ENCODE peak calls at places on chromosomes 6 and 20, in nine cellular contexts. C is transverse colon, Z is OCI-LY7, G is SK-N-MC, M is ovary, Q is prostate gland, L is uterus, W is Peyer's patch, T is cardiac muscle cell. D is an unnamed sample.

GRCh38 chr6:72826744-72827438 is 205.0 kb downstream of the KCNQ5 start:
- DNase-seq in L (no peak), M (no peak), G (no peak), Z (no peak), T (no peak), C (no peak), Q (no peak), W (no peak), D (no peak)

GRCh38 chr6:69825904-69826303 is 29.1 kb upstream of the LMBRD1 start:
- DNase-seq in Q (no peak), T (no peak), C (no peak), L (no peak), G (no peak), Z (no peak), W (no peak), M (no peak), D (no peak)

GRCh38 chr6:132209351-132209750 is 191.9 kb downstream of the MOXD1 start:
- DNase-seq in L (no peak), G (no peak), M (no peak), W (no peak), T (no peak), C (no peak), Z (no peak), Q (no peak), D (no peak)

GRCh38 chr6:156719720-156720563 is 57.2 kb upstream of the ARID1B start:
- DNase-seq in M (peak), Q (peak), Z (peak), T (peak), G (no peak), C (peak), L (peak), W (peak), D (peak)

GRCh38 chr6:95518630-95519227 is 58.6 kb upstream of the MANEA start:
- DNase-seq in Z (no peak), Q (no peak), L (no peak), W (no peak), M (no peak), G (no peak), C (no peak), T (no peak), D (no peak)

GRCh38 chr6:156925718-156926607 is 148.8 kb downstream of the ARID1B start:
- DNase-seq in Q (no peak), M (no peak), L (no peak), G (no peak), T (no peak), C (no peak), Z (no peak), W (no peak), D (peak)

GRCh38 chr6:44725070-44725469 is 337.6 kb downstream of the CDC5L start:
- DNase-seq in G (no peak), L (no peak), T (no peak), C (no peak), Q (no peak), M (no peak), W (no peak), Z (no peak), D (no peak)

GRCh38 chr6:81793811-81794210 is 41.3 kb upstream of the TENT5A start:
- DNase-seq in T (no peak), C (no peak), G (no peak), L (no peak), M (no peak), Q (no peak), Z (no peak), W (no peak), D (no peak)

GRCh38 chr6:36676142-36677058 is 2.1 kb upstream of the CDKN1A start:
- DNase-seq in Z (no peak), L (no peak), T (no peak), W (no peak), C (no peak), M (no peak), Q (peak), G (no peak), D (no peak)

GRCh38 chr6:7262037-7262461 is 51.0 kb downstream of the SSR1 start:
- DNase-seq in L (no peak), Q (no peak), G (no peak), T (no peak), M (no peak), W (no peak), Z (no peak), C (peak), D (peak)

GRCh38 chr6:109382576-109383437 is 540 bp upstream of the CD164 start:
- DNase-seq in C (peak), L (peak), W (peak), Z (peak), Q (peak), M (peak), G (peak), T (peak), D (peak)

GRCh38 chr6:136208783-136209182 is 41.3 kb downstream of the MTFR2 start:
- DNase-seq in G (no peak), M (no peak), W (no peak), T (no peak), Z (no peak), Q (no peak), C (no peak), L (no peak), D (no peak)

GRCh38 chr6:128803911-128804310 is 79.0 kb upstream of the LAMA2 start:
- DNase-seq in Q (no peak), W (no peak), M (no peak), Z (no peak), G (no peak), T (no peak), C (no peak), L (no peak), D (no peak)

GRCh38 chr20:17730069-17730468 is 30.3 kb downstream of the BANF2 start:
- DNase-seq in T (no peak), Q (no peak), M (no peak), L (no peak), Z (no peak), C (no peak), G (no peak), W (no peak), D (no peak)

GRCh38 chr6:131657630-131658111 is 20.6 kb downstream of the ENPP3 start:
- DNase-seq in Q (no peak), W (no peak), Z (no peak), M (no peak), L (no peak), T (no peak), C (no peak), G (no peak), D (no peak)

GRCh38 chr20:13809855-13810254 is 25.0 kb downstream of the NDUFAF5 start:
- DNase-seq in Q (no peak), G (no peak), Z (no peak), M (no peak), T (no peak), W (no peak), C (no peak), L (no peak), D (no peak)

GRCh38 chr20:22848364-22848763 is 186.7 kb upstream of the SSTR4 start:
- DNase-seq in T (no peak), G (no peak), C (no peak), Z (no peak), W (no peak), M (no peak), L (no peak), Q (no peak), D (no peak)

GRCh38 chr20:61922936-61923335 is 142.7 kb downstream of the TAF4 start:
- DNase-seq in Z (no peak), M (no peak), G (no peak), C (no peak), W (no peak), Q (no peak), T (no peak), L (no peak), D (no peak)

GRCh38 chr6:139546117-139546495 is 171.7 kb upstream of the CITED2 start:
- DNase-seq in Z (no peak), C (no peak), M (no peak), T (no peak), G (no peak), W (no peak), Q (no peak), L (no peak), D (no peak)

GRCh38 chr20:61517419-61517818 is 265.4 kb downstream of the CDH4 start:
- DNase-seq in C (no peak), Z (no peak), W (no peak), M (no peak), L (no peak), T (no peak), G (no peak), Q (no peak), D (no peak)

GRCh38 chr20:21189761-21190523 is 64.1 kb downstream of the KIZ start:
- DNase-seq in L (no peak), M (no peak), Q (no peak), T (no peak), Z (no peak), G (no peak), C (no peak), W (no peak), D (no peak)

GRCh38 chr20:24636626-24637025 is 167.2 kb downstream of the SYNDIG1 start:
- DNase-seq in W (no peak), M (no peak), T (no peak), L (no peak), Z (no peak), C (no peak), G (no peak), Q (no peak), D (no peak)

GRCh38 chr20:51534764-51535386 is 7.6 kb downstream of the NFATC2 start:
- DNase-seq in T (no peak), Z (no peak), W (no peak), C (no peak), Q (no peak), L (no peak), M (no peak), G (no peak), D (no peak)

GRCh38 chr20:20360464-20360863 is 7.4 kb upstream of the INSM1 start:
- DNase-seq in Q (peak), Z (peak), C (peak), L (no peak), G (peak), T (peak), W (no peak), M (no peak), D (peak)

GRCh38 chr6:475341-475740 is 83.8 kb downstream of the IRF4 start:
- DNase-seq in M (no peak), C (no peak), Q (no peak), Z (no peak), G (no peak), L (no peak), T (no peak), W (no peak), D (no peak)

GRCh38 chr20:17895641-17896246 is 72.8 kb downstream of the SNX5 start:
- DNase-seq in T (no peak), C (peak), L (peak), Z (no peak), Q (no peak), M (peak), G (no peak), W (peak), D (no peak)

GRCh38 chr6:84065718-84066290 is 32.2 kb downstream of the MRAP2 start:
- DNase-seq in Z (no peak), G (no peak), M (no peak), W (no peak), L (no peak), Q (peak), T (no peak), C (no peak), D (no peak)

GRCh38 chr20:34951252-34951651 is 4.4 kb downstream of the GSS start:
- DNase-seq in T (no peak), G (no peak), Z (peak), C (no peak), M (no peak), W (no peak), L (no peak), Q (no peak), D (peak)

GRCh38 chr20:3000852-3001523 is 42.4 kb upstream of the GNRH2 start:
- DNase-seq in Z (peak), W (no peak), G (peak), M (no peak), C (no peak), Q (no peak), T (peak), L (no peak), D (peak)

GRCh38 chr6:11270030-11271027 is 37.9 kb upstream of the NEDD9 start:
- DNase-seq in Z (no peak), C (peak), G (no peak), L (no peak), M (peak), T (peak), Q (no peak), W (no peak), D (peak)

GRCh38 chr6:135722679-135723078 is 128.8 kb upstream of the PDE7B start:
- DNase-seq in M (no peak), T (no peak), Z (no peak), G (no peak), Q (no peak), W (no peak), C (no peak), L (no peak), D (peak)

DNA sequence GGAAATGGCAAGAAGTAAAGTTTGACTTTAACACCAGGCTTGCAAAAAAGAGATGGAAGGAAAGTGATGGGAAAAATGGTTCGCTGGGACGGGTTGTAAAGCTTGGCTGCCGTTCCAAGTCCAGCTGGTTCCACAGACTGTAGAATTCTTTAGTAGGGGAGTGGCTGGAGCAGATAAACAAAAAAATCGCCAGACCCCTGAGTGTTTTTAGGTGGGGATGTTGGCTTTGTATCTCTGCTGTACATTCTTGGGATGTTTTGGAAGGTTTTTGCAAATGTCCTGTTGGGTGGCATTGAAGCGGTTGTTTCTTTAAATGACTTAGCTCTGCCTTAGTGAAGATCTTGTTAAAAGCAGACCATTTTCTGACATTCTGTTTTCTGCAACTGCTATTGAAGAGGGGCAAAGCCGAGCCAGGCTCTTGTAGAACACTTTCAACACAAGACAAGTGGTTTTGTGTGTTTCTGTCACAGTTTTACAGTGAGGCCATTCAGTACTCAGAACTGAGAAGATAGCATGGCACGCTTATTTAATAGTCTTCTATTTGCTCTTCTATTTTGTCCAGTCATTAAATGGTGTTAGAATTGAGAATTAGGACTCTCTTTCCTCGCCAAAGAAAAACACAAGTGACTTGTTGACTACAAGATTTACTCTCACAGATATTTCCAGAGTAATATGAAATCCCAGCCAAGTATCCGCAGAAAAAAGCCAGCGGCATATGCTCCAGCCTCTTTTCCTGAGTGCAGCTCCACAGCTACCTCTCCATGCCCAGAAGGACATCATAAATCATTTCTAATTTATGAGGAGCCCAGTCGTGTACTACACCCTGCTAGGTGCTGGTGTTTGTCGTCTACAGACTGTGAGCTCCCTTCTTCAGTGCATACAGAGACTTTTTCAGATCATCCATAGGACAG is 65.7 kb downstream of the PHACTR2 start:
- DNase-seq in L (no peak), Q (peak), M (no peak), T (peak), Z (no peak), W (no peak), G (no peak), C (peak), D (peak)
- H3K4me3 ChIP-seq in L (no peak), Q (no peak), M (peak), T (no peak), Z (no peak), W (no peak), G (no peak), C (no peak), D (no peak)

GRCh38 chr6:127458817-127459216 is 372 bp downstream of the KIAA0408 start:
- DNase-seq in C (no peak), Q (no peak), G (no peak), Z (no peak), W (no peak), T (peak), M (peak), L (peak), D (no peak)
- H3K27ac ChIP-seq in C (peak), Q (peak), G (peak), Z (no peak), W (peak), T (peak), M (peak), L (peak), D (peak)

GRCh38 chr6:18386302-18386976 is 711 bp upstream of the RNF144B start:
- DNase-seq in M (no peak), C (no peak), W (no peak), G (no peak), Q (peak), T (peak), Z (peak), L (no peak), D (no peak)
- H3K4me3 ChIP-seq in M (no peak), C (no peak), W (no peak), G (peak), Q (no peak), T (peak), Z (peak), L (peak), D (no peak)

GRCh38 chr6:137307163-137307851 is 88.1 kb upstream of the IFNGR1 start:
- DNase-seq in M (no peak), T (no peak), L (no peak), Z (peak), C (no peak), Q (no peak), G (no peak), W (peak), D (no peak)
- H3K27ac ChIP-seq in M (no peak), T (no peak), L (no peak), Z (no peak), C (no peak), Q (no peak), G (no peak), W (no peak), D (no peak)

GRCh38 chr20:53753880-53754459 is 160.3 kb upstream of the ZNF217 start:
- DNase-seq in T (no peak), M (no peak), W (no peak), L (no peak), G (no peak), C (no peak), Q (no peak), Z (no peak), D (no peak)
- H3K4me3 ChIP-seq in T (no peak), M (no peak), W (no peak), L (no peak), G (peak), C (no peak), Q (no peak), Z (peak), D (no peak)

GRCh38 chr6:116352515-116353471 is 18.0 kb upstream of the DSE start:
- DNase-seq in Z (no peak), W (no peak), M (no peak), L (no peak), T (no peak), G (no peak), Q (no peak), C (no peak), D (no peak)
- H3K27ac ChIP-seq in Z (no peak), W (peak), M (no peak), L (peak), T (no peak), G (no peak), Q (no peak), C (peak), D (no peak)

GRCh38 chr6:39801456-39802251 is 9.5 kb downstream of the DAAM2 start:
- DNase-seq in G (no peak), Q (no peak), T (no peak), L (no peak), Z (no peak), M (no peak), C (no peak), W (no peak), D (no peak)
- H3K4me3 ChIP-seq in G (no peak), Q (no peak), T (no peak), L (no peak), Z (no peak), M (no peak), C (no peak), W (no peak), D (no peak)

DNA sequence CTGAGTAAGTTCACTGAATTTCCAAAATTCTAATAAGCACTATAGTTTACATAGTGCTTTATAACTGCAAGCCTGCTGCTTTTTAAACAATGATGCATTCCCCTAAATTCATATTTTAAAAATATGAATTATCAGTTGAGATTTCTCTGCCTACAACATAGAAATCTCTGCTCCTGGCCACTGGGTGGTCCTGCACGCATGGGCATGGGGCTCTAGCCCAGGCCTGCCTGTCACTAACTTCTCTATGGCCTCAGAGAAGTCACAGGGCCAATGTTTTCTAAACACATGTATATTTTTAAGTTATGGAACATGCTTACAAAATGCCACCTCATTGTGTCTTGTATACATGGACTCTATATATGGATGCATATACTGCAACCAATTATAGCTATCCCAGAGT is 211.0 kb downstream of the FOXC1 start:
- DNase-seq in G (no peak), T (no peak), W (no peak), M (no peak), C (no peak), Q (no peak), L (no peak), Z (no peak), D (no peak)
- H3K27ac ChIP-seq in G (peak), T (no peak), W (no peak), M (no peak), C (no peak), Q (no peak), L (no peak), Z (no peak), D (no peak)

GRCh38 chr20:59839372-59839771 is 94.1 kb downstream of the SYCP2 start:
- DNase-seq in C (no peak), Z (no peak), W (no peak), M (no peak), Q (no peak), G (no peak), T (peak), L (no peak), D (no peak)
- H3K4me3 ChIP-seq in C (no peak), Z (no peak), W (no peak), M (no peak), Q (no peak), G (no peak), T (peak), L (no peak), D (no peak)

DNA sequence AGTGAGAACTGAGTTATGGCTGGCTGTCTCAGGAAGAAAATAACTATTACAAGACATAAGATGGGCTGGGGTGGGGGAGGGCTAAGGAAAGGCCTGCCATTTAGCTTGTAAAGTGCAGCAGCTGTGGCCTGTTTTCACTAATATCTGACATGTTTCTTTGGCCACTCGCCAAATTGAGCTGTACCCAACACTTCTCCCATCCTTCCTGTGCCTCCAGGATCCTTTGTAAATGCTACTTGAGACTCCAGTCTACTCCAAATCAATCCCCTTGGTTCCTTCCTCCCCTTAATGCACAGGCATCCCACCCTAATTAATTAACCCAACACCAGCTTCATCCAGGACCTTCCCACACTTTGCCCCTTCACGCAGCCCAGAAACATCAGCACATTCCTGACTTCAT is 55.0 kb upstream of the TCF21 start:
- DNase-seq in M (peak), T (peak), L (no peak), Z (no peak), C (no peak), G (no peak), W (no peak), Q (no peak), D (no peak)
- H3K27ac ChIP-seq in M (no peak), T (no peak), L (no peak), Z (no peak), C (no peak), G (no peak), W (no peak), Q (no peak), D (no peak)